ENCODE peak calls at places on chromosomes 3 and 15, in four cellular contexts. One of them, this sample, is unnamed.
A peak's percentile ranks its signal among the peaks of the same experiment; 100 is the strongest.

GRCh38 chr3:125440559-125440955 is 65.4 kb upstream of the ZNF148 start:
- DNase-seq in K562: peak; percentile 45
- DNase-seq in H1: no peak
- DNase-seq in GM12878: no peak
- DNase-seq in this sample: no peak

GRCh38 chr3:19885468-19885867 is 48.5 kb downstream of the EFHB start:
- DNase-seq in H1: no peak
- DNase-seq in K562: peak; percentile 73
- DNase-seq in GM12878: no peak
- DNase-seq in this sample: peak; percentile 44

GRCh38 chr3:26100176-26100575 is 310.3 kb downstream of the OXSM start:
- DNase-seq in H1: no peak
- DNase-seq in GM12878: no peak
- DNase-seq in K562: no peak
- DNase-seq in this sample: no peak

GRCh38 chr15:99956022-99956775 is 223.0 kb upstream of the LYSMD4 start:
- DNase-seq in GM12878: no peak
- DNase-seq in H1: no peak
- DNase-seq in K562: no peak
- DNase-seq in this sample: no peak

GRCh38 chr3:177195941-177196472 is 1.3 kb downstream of the TBL1XR1 start:
- DNase-seq in H1: no peak
- DNase-seq in GM12878: no peak
- DNase-seq in K562: no peak
- DNase-seq in this sample: no peak

GRCh38 chr3:125186261-125186770 is 26.2 kb downstream of the SLC12A8 start:
- DNase-seq in GM12878: no peak
- DNase-seq in H1: no peak
- DNase-seq in K562: peak; percentile 34
- DNase-seq in this sample: no peak

GRCh38 chr15:33580526-33580925 is 269.8 kb downstream of the RYR3 start:
- DNase-seq in H1: no peak
- DNase-seq in K562: no peak
- DNase-seq in GM12878: no peak
- DNase-seq in this sample: no peak

GRCh38 chr3:105594219-105594618 is 227.5 kb downstream of the ALCAM start:
- DNase-seq in K562: no peak
- DNase-seq in H1: no peak
- DNase-seq in GM12878: no peak
- DNase-seq in this sample: no peak

GRCh38 chr3:59006791-59007517 is 42.9 kb downstream of the CFAP20DC start:
- DNase-seq in H1: no peak
- DNase-seq in K562: peak; percentile 12
- DNase-seq in GM12878: no peak
- DNase-seq in this sample: no peak

GRCh38 chr15:67097893-67098740 is 32.7 kb downstream of the SMAD3 start:
- DNase-seq in GM12878: no peak
- DNase-seq in H1: no peak
- DNase-seq in K562: peak; percentile 79
- DNase-seq in this sample: no peak

GRCh38 chr15:98889930-98890695 is 117.5 kb downstream of the PGPEP1L start:
- DNase-seq in K562: no peak
- DNase-seq in H1: no peak
- DNase-seq in GM12878: no peak
- DNase-seq in this sample: no peak

GRCh38 chr3:106466881-106467280 is 598.1 kb upstream of the CBLB start:
- DNase-seq in K562: no peak
- DNase-seq in H1: no peak
- DNase-seq in GM12878: no peak
- DNase-seq in this sample: no peak

GRCh38 chr15:36344887-36345286 is 234.5 kb upstream of the CDIN1 start:
- DNase-seq in H1: no peak
- DNase-seq in GM12878: no peak
- DNase-seq in K562: no peak
- DNase-seq in this sample: no peak

GRCh38 chr3:181628384-181628783 is 83.3 kb upstream of the SOX2 start:
- DNase-seq in GM12878: no peak
- DNase-seq in K562: no peak
- DNase-seq in H1: no peak
- DNase-seq in this sample: no peak

GRCh38 chr3:181631901-181632300 is 79.8 kb upstream of the SOX2 start:
- DNase-seq in K562: no peak
- DNase-seq in H1: no peak
- DNase-seq in GM12878: no peak
- DNase-seq in this sample: no peak

GRCh38 chr3:181629701-181630100 is 82.0 kb upstream of the SOX2 start:
- DNase-seq in K562: no peak
- DNase-seq in H1: no peak
- DNase-seq in GM12878: no peak
- DNase-seq in this sample: no peak

GRCh38 chr3:181630873-181631272 is 80.9 kb upstream of the SOX2 start:
- DNase-seq in K562: no peak
- DNase-seq in H1: no peak
- DNase-seq in GM12878: no peak
- DNase-seq in this sample: no peak

GRCh38 chr3:181629029-181629428 is 82.7 kb upstream of the SOX2 start:
- DNase-seq in GM12878: no peak
- DNase-seq in K562: no peak
- DNase-seq in H1: no peak
- DNase-seq in this sample: no peak
- TF ChIP-seq KDM1A in GM12878: no peak
- TF ChIP-seq KDM1A in K562: no peak
- TF ChIP-seq KDM1A in H1: no peak
- TF ChIP-seq KDM1A in this sample: no peak

GRCh38 chr3:70703305-70704102 is 391.1 kb upstream of the MDFIC2 start:
- DNase-seq in K562: no peak
- DNase-seq in GM12878: no peak
- DNase-seq in H1: no peak
- DNase-seq in this sample: no peak
- TF ChIP-seq KDM1A in K562: no peak
- TF ChIP-seq KDM1A in GM12878: no peak
- TF ChIP-seq KDM1A in H1: no peak
- TF ChIP-seq KDM1A in this sample: no peak

DNA sequence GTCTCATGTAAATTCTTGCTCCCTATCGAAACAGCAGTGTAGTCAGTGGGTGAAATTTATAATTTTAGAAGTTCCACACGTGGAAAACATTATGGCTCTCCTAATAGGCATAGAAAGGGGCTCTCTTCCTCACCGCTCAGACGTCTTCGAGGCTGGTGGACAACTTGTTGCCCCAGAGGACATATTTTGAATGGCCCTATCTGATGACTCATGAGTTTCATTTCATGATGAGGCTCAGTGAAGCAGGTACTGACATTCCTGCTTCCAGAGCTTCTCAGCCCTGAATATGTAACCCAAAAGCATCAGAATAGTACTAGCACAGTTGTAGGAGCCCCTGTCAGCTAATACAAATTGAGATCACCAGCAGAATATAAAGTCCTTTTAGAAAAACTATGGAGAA is 117.9 kb downstream of the HERC1 start:
- DNase-seq in H1: no peak
- DNase-seq in K562: no peak
- DNase-seq in GM12878: no peak
- DNase-seq in this sample: no peak
- TF ChIP-seq KDM1A in H1: no peak
- TF ChIP-seq KDM1A in K562: no peak
- TF ChIP-seq KDM1A in GM12878: no peak
- TF ChIP-seq KDM1A in this sample: no peak

GRCh38 chr15:71238926-71239325 is 123.7 kb downstream of the THSD4 start:
- DNase-seq in GM12878: no peak
- DNase-seq in H1: no peak
- DNase-seq in K562: no peak
- DNase-seq in this sample: no peak

GRCh38 chr15:71237456-71238188 is 122.4 kb downstream of the THSD4 start:
- DNase-seq in GM12878: no peak
- DNase-seq in K562: peak; percentile 16
- DNase-seq in H1: no peak
- DNase-seq in this sample: peak; percentile 97

GRCh38 chr15:71245588-71245987 is 130.3 kb downstream of the THSD4 start:
- DNase-seq in H1: no peak
- DNase-seq in K562: no peak
- DNase-seq in GM12878: no peak
- DNase-seq in this sample: no peak

GRCh38 chr15:71242292-71242691 is 127.0 kb downstream of the THSD4 start:
- DNase-seq in K562: no peak
- DNase-seq in GM12878: no peak
- DNase-seq in H1: no peak
- DNase-seq in this sample: no peak

DNA sequence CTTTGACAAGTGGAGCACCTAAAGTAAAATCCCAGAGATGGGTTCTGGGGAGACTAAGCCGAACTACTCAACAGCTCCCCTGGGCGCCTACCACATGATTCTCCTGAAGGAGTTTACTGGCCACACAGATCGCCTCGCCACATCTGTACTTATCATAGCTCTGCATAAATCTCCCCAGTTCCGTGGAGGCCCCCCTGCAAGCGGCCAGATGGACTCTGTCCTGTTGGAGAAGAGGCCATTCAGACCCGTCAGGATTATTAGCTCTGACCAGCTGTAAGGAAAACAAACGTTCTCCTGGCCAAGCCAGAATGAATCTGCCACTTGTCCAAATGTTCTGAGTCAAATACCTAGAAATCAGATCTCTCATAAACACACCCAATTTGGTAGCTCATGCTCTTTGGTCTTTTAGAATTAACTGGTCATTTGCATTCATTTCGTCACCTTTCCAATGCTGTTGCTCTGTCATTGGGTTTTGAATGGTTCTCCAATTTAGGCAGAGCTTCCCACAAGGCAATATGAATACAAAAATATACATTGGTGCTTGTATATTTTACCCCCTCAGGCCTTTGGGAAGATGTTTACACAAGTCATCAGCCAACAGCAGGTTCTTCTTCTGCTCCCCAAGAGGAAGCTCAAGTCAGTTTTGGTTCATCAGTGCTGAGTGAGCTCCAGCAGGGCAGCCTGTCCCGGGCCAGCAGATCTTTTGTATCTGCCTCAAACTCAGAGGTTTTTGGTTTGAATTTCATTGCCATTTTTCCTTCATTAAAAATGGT is 124.5 kb downstream of the THSD4 start:
- DNase-seq in H1: no peak
- DNase-seq in GM12878: no peak
- DNase-seq in K562: no peak
- DNase-seq in this sample: no peak
- TF ChIP-seq KDM1A in H1: no peak
- TF ChIP-seq KDM1A in GM12878: no peak
- TF ChIP-seq KDM1A in K562: no peak
- TF ChIP-seq KDM1A in this sample: no peak

GRCh38 chr3:172987268-172987667 is 153.8 kb downstream of the SPATA16 start:
- DNase-seq in GM12878: no peak
- DNase-seq in K562: peak; percentile 72
- DNase-seq in H1: no peak
- DNase-seq in this sample: no peak
- TF ChIP-seq KDM1A in GM12878: no peak
- TF ChIP-seq KDM1A in K562: no peak
- TF ChIP-seq KDM1A in H1: no peak
- TF ChIP-seq KDM1A in this sample: no peak

DNA sequence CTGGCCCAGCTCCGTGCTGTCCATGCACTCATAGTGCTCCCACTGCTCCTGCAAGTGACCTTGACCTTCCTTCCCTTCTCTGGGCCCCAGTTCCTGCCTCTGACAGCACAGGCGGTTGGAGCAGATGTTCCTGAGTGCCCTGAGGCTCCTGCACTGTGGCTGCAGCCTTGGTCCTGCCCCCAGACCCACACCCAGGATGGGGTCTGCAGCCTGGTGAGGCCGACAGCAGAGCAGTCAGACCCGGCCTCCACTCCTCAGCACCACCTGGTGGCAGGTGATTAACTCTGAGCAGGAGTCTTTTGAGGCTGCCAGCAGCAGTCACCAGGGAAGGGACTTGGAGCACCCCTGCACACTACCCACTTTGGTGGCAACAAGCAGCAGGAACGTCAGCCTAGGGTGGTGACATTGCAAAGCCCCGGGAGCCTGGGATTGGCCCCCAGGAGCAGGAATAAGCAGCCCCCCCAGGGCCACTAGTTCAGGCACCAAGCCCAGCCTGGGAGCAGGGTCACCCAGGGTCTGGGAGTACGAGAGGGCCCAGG is 64.6 kb downstream of the CYP11A1 start:
- DNase-seq in GM12878: no peak
- DNase-seq in K562: peak; percentile 50
- DNase-seq in H1: peak; percentile 47
- DNase-seq in this sample: peak; percentile 49
- TF ChIP-seq KDM1A in GM12878: no peak
- TF ChIP-seq KDM1A in K562: no peak
- TF ChIP-seq KDM1A in H1: no peak
- TF ChIP-seq KDM1A in this sample: no peak

GRCh38 chr3:4816306-4816705 is 162.9 kb upstream of the BHLHE40 start:
- DNase-seq in K562: no peak
- DNase-seq in GM12878: no peak
- DNase-seq in H1: no peak
- DNase-seq in this sample: no peak

GRCh38 chr3:4812509-4812908 is 166.7 kb upstream of the BHLHE40 start:
- DNase-seq in H1: no peak
- DNase-seq in GM12878: no peak
- DNase-seq in K562: no peak
- DNase-seq in this sample: no peak

GRCh38 chr3:4814302-4814903 is 164.8 kb upstream of the BHLHE40 start:
- DNase-seq in GM12878: no peak
- DNase-seq in H1: no peak
- DNase-seq in K562: peak; percentile 99
- DNase-seq in this sample: no peak

GRCh38 chr3:4814904-4815574 is 164.2 kb upstream of the BHLHE40 start:
- DNase-seq in H1: no peak
- DNase-seq in K562: peak; percentile 70
- DNase-seq in GM12878: no peak
- DNase-seq in this sample: no peak

DNA sequence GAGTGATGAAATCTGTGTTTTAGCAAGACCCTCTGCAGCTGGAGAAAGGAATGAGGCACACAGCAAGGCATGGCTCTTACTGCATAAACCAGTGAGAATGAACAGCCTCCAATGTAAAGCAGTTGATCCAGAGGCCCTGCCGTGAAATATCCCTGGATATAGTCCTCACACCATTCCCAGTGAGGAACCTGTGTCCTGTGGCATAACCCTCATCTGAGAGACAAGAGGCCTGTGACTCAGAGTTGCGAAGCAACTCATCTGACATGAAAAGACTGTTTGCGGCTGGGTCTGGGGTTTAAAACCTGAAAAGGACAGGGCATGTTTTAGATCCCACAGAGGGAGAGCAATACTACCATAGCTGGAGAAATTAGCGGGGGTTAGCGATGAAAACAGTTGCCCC is 165.4 kb upstream of the BHLHE40 start:
- DNase-seq in K562: peak; percentile 54
- DNase-seq in H1: no peak
- DNase-seq in GM12878: no peak
- DNase-seq in this sample: no peak
- TF ChIP-seq KDM1A in K562: no peak
- TF ChIP-seq KDM1A in H1: no peak
- TF ChIP-seq KDM1A in GM12878: no peak
- TF ChIP-seq KDM1A in this sample: no peak

DNA sequence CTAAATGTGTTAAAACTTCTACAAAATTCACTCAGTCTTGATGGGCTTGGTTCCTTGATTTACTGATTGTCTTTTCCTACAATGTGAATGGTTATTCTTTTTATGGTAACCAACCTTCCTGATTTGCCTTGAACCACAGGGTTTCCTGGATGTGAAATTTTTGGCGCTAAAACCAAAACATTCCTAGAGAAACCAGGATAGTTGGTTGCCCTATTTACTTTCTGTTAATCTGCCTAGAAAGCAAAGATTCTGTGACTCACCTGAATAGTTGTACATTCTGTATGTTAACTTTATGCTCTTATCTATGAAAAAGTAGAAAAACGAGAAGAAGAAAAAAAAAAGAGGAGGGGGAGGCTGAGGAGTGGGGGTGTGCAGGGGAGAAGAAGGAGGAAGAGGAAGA is 23.2 kb upstream of the RBP2 start:
- DNase-seq in GM12878: no peak
- DNase-seq in K562: no peak
- DNase-seq in H1: no peak
- DNase-seq in this sample: no peak
- TF ChIP-seq KDM1A in GM12878: no peak
- TF ChIP-seq KDM1A in K562: no peak
- TF ChIP-seq KDM1A in H1: no peak
- TF ChIP-seq KDM1A in this sample: no peak